ENCODE peak calls at places on chromosomes 12 and 14, in nine cellular contexts. F is amygdala, W is K562, N is cardiac fibroblast, T is anterior cingulate cortex, H is HFFc6, B is astrocyte of the spinal cord, M is heart right ventricle, Y is RPMI7951. R is an unnamed sample.

GRCh38 chr12:108803428-108804105 is 53.8 kb downstream of the SSH1 start:
- DNase-seq in F (peak), W (peak), N (peak), T (no peak), H (peak), B (peak), M (no peak), Y (peak), R (peak)

GRCh38 chr12:111330800-111331752 is 37.8 kb downstream of the PHETA1 start:
- DNase-seq in F (no peak), W (peak), N (peak), T (no peak), H (peak), B (peak), M (no peak), Y (peak), R (no peak)

GRCh38 chr12:112524676-112525425 is 106.1 kb downstream of the PTPN11 start:
- DNase-seq in F (no peak), W (no peak), N (peak), T (no peak), H (peak), B (peak), M (no peak), Y (peak), R (no peak)

GRCh38 chr12:109309441-109310246 is 560 bp upstream of the FOXN4 start:
- DNase-seq in F (no peak), W (no peak), N (no peak), T (no peak), H (no peak), B (no peak), M (no peak), Y (no peak), R (no peak)

GRCh38 chr12:117498256-117498655 is 136.8 kb upstream of the NOS1 start:
- DNase-seq in F (no peak), W (no peak), N (no peak), T (no peak), H (no peak), B (no peak), M (no peak), Y (no peak), R (no peak)

GRCh38 chr12:67193705-67194104 is 75.5 kb upstream of the CAND1 start:
- DNase-seq in F (no peak), W (peak), N (peak), T (no peak), H (no peak), B (peak), M (no peak), Y (peak), R (no peak)

GRCh38 chr14:53871947-53872346 is 84.7 kb downstream of the BMP4 start:
- DNase-seq in F (no peak), W (no peak), N (no peak), T (no peak), H (no peak), B (no peak), M (no peak), Y (no peak), R (no peak)

GRCh38 chr14:103070971-103071542 is 13.0 kb upstream of the LBHD2 start:
- DNase-seq in F (no peak), W (no peak), N (no peak), T (no peak), H (no peak), B (no peak), M (no peak), Y (no peak), R (no peak)

GRCh38 chr12:10557329-10557728 is 51.6 kb downstream of the EIF2S3B start:
- DNase-seq in F (no peak), W (no peak), N (no peak), T (no peak), H (no peak), B (no peak), M (no peak), Y (no peak), R (no peak)

GRCh38 chr12:11755311-11755930 is 105.9 kb downstream of the ETV6 start:
- DNase-seq in F (no peak), W (no peak), N (peak), T (no peak), H (no peak), B (peak), M (no peak), Y (peak), R (no peak)

GRCh38 chr12:31732926-31733548 is 4.2 kb upstream of the AMN1 start:
- DNase-seq in F (no peak), W (peak), N (peak), T (no peak), H (peak), B (peak), M (no peak), Y (peak), R (no peak)

GRCh38 chr14:76293923-76294322 is 82.0 kb upstream of the ESRRB start:
- DNase-seq in F (no peak), W (no peak), N (no peak), T (no peak), H (no peak), B (no peak), M (no peak), Y (no peak), R (no peak)

GRCh38 chr12:9127936-9128663 is 12.4 kb upstream of the A2M start:
- DNase-seq in F (no peak), W (no peak), N (no peak), T (no peak), H (no peak), B (no peak), M (no peak), Y (no peak), R (no peak)